ENCODE peak calls at places on chromosomes 11 and 22, in nine cellular contexts. A is stomach, M is cardiac fibroblast, Q is bronchial epithelial cell, R is left ventricle myocardium inferior, K is fibroblast of lung, W is ovary, H is osteoblast, Z is AG09309. G is an unnamed sample.

GRCh38 chr11:65437436-65438227 is 15.0 kb downstream of the NEAT1 start:
- DNase-seq in H (no peak), R (no peak), W (peak; percentile 12), M (peak; percentile 68), K (peak; percentile 53), Q (peak; percentile 23), Z (no peak), A (peak; percentile 26), G (no peak)

GRCh38 chr11:102318469-102318868 is 1.2 kb downstream of the BIRC3 start:
- DNase-seq in H (peak; percentile 72), R (no peak), K (no peak), Z (no peak), Q (no peak), A (peak; percentile 42), W (no peak), M (no peak), G (no peak)

GRCh38 chr11:84720706-84721402 is 906.3 kb downstream of the DLG2 start:
- DNase-seq in H (no peak), R (peak; percentile 22), Z (no peak), M (peak; percentile 3), Q (no peak), A (no peak), W (peak; percentile 37), K (peak; percentile 1), G (no peak)

GRCh38 chr11:31817054-31817620 is 6.0 kb upstream of the PAX6 start:
- DNase-seq in R (no peak), Z (no peak), A (no peak), K (no peak), W (no peak), Q (no peak), H (peak; percentile 87), M (no peak), G (no peak)

GRCh38 chr11:118109231-118109630 is 22.5 kb upstream of the SMIM35 start:
- DNase-seq in H (no peak), W (no peak), R (peak; percentile 29), M (peak; percentile 11), Q (peak; percentile 61), K (no peak), Z (no peak), A (no peak), G (no peak)

GRCh38 chr11:1887451-1888346 is 4.0 kb downstream of the PRR33 start:
- DNase-seq in M (no peak), A (no peak), H (peak; percentile 76), R (no peak), Z (no peak), Q (no peak), W (peak; percentile 10), K (no peak), G (no peak)

GRCh38 chr11:68890490-68891231 is 13.0 kb downstream of the MRPL21 start:
- DNase-seq in M (peak; percentile 79), Q (no peak), Z (peak; percentile 33), H (peak; percentile 98), R (peak; percentile 90), K (peak; percentile 73), W (no peak), A (peak; percentile 84), G (no peak)

GRCh38 chr22:40055143-40055926 is 60.6 kb downstream of the FAM83F start:
- DNase-seq in K (no peak), M (no peak), Z (no peak), R (no peak), A (no peak), Q (peak; percentile 59), H (no peak), W (no peak), G (no peak)

DNA sequence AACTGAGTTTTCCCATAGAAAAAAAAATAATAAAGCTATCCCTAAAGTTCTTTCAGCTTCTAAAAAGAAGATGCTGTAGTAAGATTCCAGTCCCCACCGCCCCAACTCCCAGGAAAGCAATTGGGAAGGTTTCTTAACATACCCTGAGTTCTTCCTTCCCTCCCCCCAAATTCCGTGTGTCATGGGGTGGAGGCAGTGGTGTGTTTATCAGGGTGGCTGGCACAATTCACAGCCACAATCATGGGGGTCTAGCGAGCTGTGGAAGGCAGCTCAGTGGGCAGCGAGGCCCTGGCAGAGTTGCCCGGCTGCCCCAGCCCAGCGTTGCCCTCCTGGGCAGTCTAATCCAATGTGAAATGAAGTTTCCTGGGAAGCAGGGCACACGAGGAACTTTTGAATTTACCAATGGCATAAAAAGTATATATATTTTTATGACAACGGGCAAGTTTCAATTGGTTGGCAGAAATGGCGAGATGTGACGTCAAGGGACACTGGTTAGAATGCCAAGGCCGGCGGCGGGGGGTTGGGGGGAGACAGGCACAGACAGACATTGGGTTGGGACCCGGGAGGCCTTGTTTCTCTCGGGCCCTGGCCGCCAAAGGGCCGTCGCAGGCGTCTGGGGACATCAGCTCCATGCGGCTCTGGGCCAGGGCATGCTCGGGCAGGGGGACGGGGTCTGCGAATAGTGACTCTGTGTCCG is 80.7 kb upstream of the PPARA start:
- DNase-seq in R (peak; percentile 84), K (peak; percentile 97), M (peak; percentile 95), Q (peak; percentile 85), H (peak; percentile 93), Z (peak; percentile 87), A (peak; percentile 84), W (peak; percentile 94), G (peak; percentile 88)
- H3K4me3 ChIP-seq in R (peak overlapping the region; percentile 89), K (peak overlapping the region; percentile 75), M (peak overlapping the region; percentile 65), Q (peak overlapping the region; percentile 92), H (peak overlapping the region; percentile 77), Z (peak overlapping the region; percentile 72), A (peak overlapping the region; percentile 77), W (peak overlapping the region; percentile 85), G (peak overlapping the region; percentile 59)

GRCh38 chr11:100442017-100442416 is 245.1 kb upstream of the ARHGAP42 start:
- DNase-seq in Q (peak; percentile 62), A (no peak), W (no peak), M (no peak), K (no peak), H (no peak), R (no peak), Z (no peak), G (no peak)

GRCh38 chr11:100445231-100445735 is 241.8 kb upstream of the ARHGAP42 start:
- DNase-seq in R (no peak), W (no peak), Q (peak; percentile 43), A (peak; percentile 62), K (no peak), M (peak; percentile 11), Z (no peak), H (no peak), G (peak; percentile 33)
- TF ChIP-seq CTCF in R (peak; percentile 55), W (no peak), Q (no peak), A (peak; percentile 8), K (no peak), M (no peak), Z (no peak), H (no peak), G (peak; percentile 64)

GRCh38 chr11:57457643-57458023 is 2.7 kb upstream of the RTN4RL2 start:
- DNase-seq in Z (no peak), M (no peak), K (no peak), W (no peak), Q (no peak), A (no peak), H (no peak), R (no peak), G (no peak)
- H3K4me3 ChIP-seq in Z (no peak overlapping the region), M (no peak overlapping the region), K (no peak overlapping the region), W (no peak overlapping the region), Q (no peak overlapping the region), A (no peak overlapping the region), H (no peak overlapping the region), R (peak overlapping the region; percentile 65), G (no peak overlapping the region)

DNA sequence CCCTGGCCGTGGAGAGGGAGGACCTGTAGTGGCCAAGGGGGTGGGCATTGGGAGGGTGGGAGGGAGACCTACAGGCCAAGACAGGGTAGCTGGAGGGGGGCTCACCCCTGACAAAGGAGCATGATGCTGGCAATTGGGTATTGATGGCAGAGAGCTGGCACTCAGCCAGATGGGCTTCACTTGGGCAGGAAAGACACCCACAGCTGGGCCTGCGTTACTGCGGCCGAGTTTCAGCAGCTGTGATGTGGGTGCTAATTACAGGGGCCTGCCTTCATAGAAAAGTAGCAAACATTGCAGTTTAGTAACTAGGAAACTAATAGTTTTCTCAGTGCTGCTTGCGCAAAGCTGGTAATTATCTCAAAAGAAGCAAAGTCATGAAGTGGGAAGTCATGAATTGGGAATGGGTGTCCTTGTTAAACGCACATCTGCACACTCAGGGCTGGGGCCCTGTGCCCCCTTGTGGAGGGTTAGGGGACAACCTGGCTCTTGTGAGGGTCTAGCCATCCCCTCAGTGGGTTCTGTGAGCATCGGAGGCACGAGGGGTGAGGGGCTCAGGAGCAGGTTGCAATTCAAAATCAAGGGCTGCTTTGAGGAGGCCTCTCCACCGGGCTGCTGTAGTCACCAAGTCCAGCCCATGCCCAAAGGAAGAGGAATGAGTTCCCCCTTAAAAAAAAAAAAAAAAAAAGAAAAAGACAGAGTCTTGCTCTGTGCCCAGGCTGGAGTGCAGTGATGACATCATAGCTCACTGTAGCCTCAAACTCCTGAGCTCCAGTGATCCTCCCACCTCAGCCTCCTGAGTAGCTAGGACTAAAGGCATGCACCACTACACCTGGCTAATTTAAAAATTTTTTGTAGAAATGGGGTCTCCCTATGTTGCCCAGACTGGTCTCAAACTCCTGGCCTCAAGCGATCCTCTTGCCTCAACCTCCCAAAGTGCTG is 24.4 kb upstream of the TXNRD2 start:
- DNase-seq in K (no peak), Z (no peak), M (no peak), R (no peak), H (peak; percentile 87), W (no peak), Q (no peak), A (no peak), G (no peak)
- TF ChIP-seq CTCF in K (peak; percentile 48), Z (peak; percentile 47), M (peak; percentile 40), R (peak; percentile 29), H (peak; percentile 43), W (no peak), Q (peak; percentile 36), A (no peak), G (peak; percentile 29)